ENCODE peak calls at places on chromosomes 5 and 9, in ten cellular contexts. Y is iris pigment epithelial cell; D is neuronal stem cell; Q is NCI-H1105 treated with DMSO at 0.1 percent for 48 hours; L is EH; P is omental fat pad; H is KG1; Z is endothelial cell; X is stimulated activated naive CD8-positive, alpha-beta T cell treated with anti-CD3 and anti-CD28 coated beads, Interleukin-15, amount 100 ng/mL, for 72 hours; T is NCI-H774. F is an unnamed sample.
A peak's percentile ranks its signal among the peaks of the same experiment; 100 is the strongest.

GRCh38 chr5:147675168-147675567 is 107.4 kb downstream of the JAKMIP2 start:
- DNase-seq in Y (no peak), D (no peak), Q (no peak), L (no peak), P (no peak), H (no peak), Z (no peak), X (no peak), T (no peak), F (no peak)

GRCh38 chr9:69265891-69266290 is 59.1 kb upstream of the ENTREP1 start:
- DNase-seq in Y (peak; percentile 12), D (no peak), Q (no peak), L (peak; percentile 8), P (no peak), H (no peak), Z (no peak), X (no peak), T (no peak), F (no peak)

GRCh38 chr5:144092510-144092909 is 77.9 kb downstream of the YIPF5 start:
- DNase-seq in Y (no peak), D (no peak), Q (no peak), L (no peak), P (no peak), H (no peak), Z (no peak), X (no peak), T (no peak), F (no peak)

GRCh38 chr9:17082343-17082742 is 52.5 kb upstream of the CNTLN start:
- DNase-seq in Y (peak; percentile 70), D (peak; percentile 30), Q (no peak), L (peak; percentile 32), P (no peak), H (no peak), Z (peak; percentile 16), X (no peak), T (no peak), F (no peak)

GRCh38 chr5:114185274-114185673 is 176.6 kb upstream of the KCNN2 start:
- DNase-seq in Y (peak; percentile 28), D (no peak), Q (no peak), L (peak; percentile 90), P (no peak), H (no peak), Z (no peak), X (no peak), T (no peak), F (no peak)

GRCh38 chr9:106886111-106887046 is 23.4 kb downstream of the ZNF462 start:
- DNase-seq in Y (no peak), D (no peak), Q (no peak), L (no peak), P (no peak), H (no peak), Z (no peak), X (no peak), T (no peak), F (no peak)

GRCh38 chr9:2087500-2088313 is 72.6 kb downstream of the SMARCA2 start:
- DNase-seq in Y (peak; percentile 49), D (no peak), Q (peak; percentile 39), L (peak; percentile 66), P (no peak), H (peak; percentile 44), Z (no peak), X (peak; percentile 19), T (peak; percentile 10), F (no peak)

GRCh38 chr5:89004379-89004778 is 121.4 kb upstream of the MEF2C start:
- DNase-seq in Y (no peak), D (no peak), Q (no peak), L (no peak), P (no peak), H (no peak), Z (no peak), X (no peak), T (no peak), F (no peak)

GRCh38 chr5:6496636-6497035 is 48.0 kb downstream of the UBE2QL1 start:
- DNase-seq in Y (no peak), D (no peak), Q (no peak), L (no peak), P (no peak), H (no peak), Z (no peak), X (no peak), T (no peak), F (no peak)

GRCh38 chr9:93096131-93096802 is at the start of gene CARD19:
- DNase-seq in Y (no peak), D (peak; percentile 31), Q (peak; percentile 20), L (peak; percentile 42), P (peak; percentile 24), H (no peak), Z (no peak), X (peak; percentile 57), T (peak; percentile 25), F (peak; percentile 35)

GRCh38 chr9:102642651-102643050 is 352.5 kb upstream of the CYLC2 start:
- DNase-seq in Y (no peak), D (no peak), Q (no peak), L (no peak), P (no peak), H (no peak), Z (no peak), X (no peak), T (no peak), F (no peak)

GRCh38 chr9:35908484-35909125 is 685 bp upstream of the SPAAR start:
- DNase-seq in Y (no peak), D (no peak), Q (no peak), L (peak; percentile 78), P (no peak), H (no peak), Z (peak; percentile 15), X (no peak), T (no peak), F (no peak)

GRCh38 chr5:107466233-107466769 is 204.4 kb downstream of the EFNA5 start:
- DNase-seq in Y (peak; percentile 93), D (peak; percentile 46), Q (no peak), L (peak; percentile 55), P (peak; percentile 28), H (no peak), Z (no peak), X (no peak), T (no peak), F (no peak)

GRCh38 chr9:115422932-115423440 is 305.0 kb upstream of the TNC start:
- DNase-seq in Y (no peak), D (no peak), Q (no peak), L (no peak), P (no peak), H (no peak), Z (no peak), X (no peak), T (no peak), F (no peak)

GRCh38 chr5:178637356-178638069 is 10.7 kb upstream of the CLK4 start:
- DNase-seq in Y (no peak), D (no peak), Q (no peak), L (no peak), P (no peak), H (no peak), Z (no peak), X (no peak), T (no peak), F (no peak)

GRCh38 chr5:62432618-62433064 is 20.1 kb downstream of the IPO11 start:
- DNase-seq in Y (peak; percentile 22), D (no peak), Q (no peak), L (no peak), P (no peak), H (no peak), Z (no peak), X (no peak), T (no peak), F (no peak)

GRCh38 chr5:17221843-17222614 is 4.6 kb downstream of the BASP1 start:
- DNase-seq in Y (peak; percentile 63), D (no peak), Q (no peak), L (no peak), P (no peak), H (no peak), Z (no peak), X (no peak), T (no peak), F (no peak)

F was measured in stimulated activated CD8-positive, alpha-beta memory T cell treated with anti-CD3 and anti-CD28 coated beads, Interleukin-15, amount 100 ng/mL, for 48 hours.